ENCODE peak calls at places on chromosomes 2 and 18, in six cellular contexts. One of them, this sample, is unnamed.

GRCh38 chr2:109295070-109295780 is 166.2 kb downstream of the SH3RF3 start:
- DNase-seq in CD4-positive, alpha-beta T cell: no peak
- DNase-seq in PC-3: no peak
- DNase-seq in brain microvascular endothelial cell: no peak
- DNase-seq in mesendoderm: no peak
- DNase-seq in endodermal cell: no peak
- DNase-seq in this sample: no peak

GRCh38 chr2:227822416-227823003 is 8.9 kb downstream of the CCL20 start:
- DNase-seq in CD4-positive, alpha-beta T cell: no peak
- DNase-seq in PC-3: no peak
- DNase-seq in brain microvascular endothelial cell: no peak
- DNase-seq in mesendoderm: no peak
- DNase-seq in endodermal cell: no peak
- DNase-seq in this sample: no peak

GRCh38 chr2:156400704-156401678 is 35.2 kb upstream of the GPD2 start:
- DNase-seq in CD4-positive, alpha-beta T cell: peak
- DNase-seq in PC-3: peak
- DNase-seq in brain microvascular endothelial cell: peak
- DNase-seq in mesendoderm: peak
- DNase-seq in endodermal cell: peak
- DNase-seq in this sample: peak

GRCh38 chr2:111905990-111906735 is 7.8 kb downstream of the MERTK start:
- DNase-seq in CD4-positive, alpha-beta T cell: no peak
- DNase-seq in PC-3: no peak
- DNase-seq in brain microvascular endothelial cell: no peak
- DNase-seq in mesendoderm: peak
- DNase-seq in endodermal cell: no peak
- DNase-seq in this sample: no peak

GRCh38 chr18:76821356-76821874 is 942 bp upstream of the ZNF236 start:
- DNase-seq in CD4-positive, alpha-beta T cell: no peak
- DNase-seq in PC-3: no peak
- DNase-seq in brain microvascular endothelial cell: no peak
- DNase-seq in mesendoderm: no peak
- DNase-seq in endodermal cell: no peak
- DNase-seq in this sample: no peak

GRCh38 chr2:28707592-28707991 is 44.0 kb upstream of the PPP1CB start:
- DNase-seq in CD4-positive, alpha-beta T cell: no peak
- DNase-seq in PC-3: no peak
- DNase-seq in brain microvascular endothelial cell: no peak
- DNase-seq in mesendoderm: no peak
- DNase-seq in endodermal cell: no peak
- DNase-seq in this sample: peak

GRCh38 chr2:137000790-137001189 is 235.4 kb downstream of the THSD7B start:
- DNase-seq in CD4-positive, alpha-beta T cell: no peak
- DNase-seq in PC-3: no peak
- DNase-seq in brain microvascular endothelial cell: no peak
- DNase-seq in mesendoderm: no peak
- DNase-seq in endodermal cell: no peak
- DNase-seq in this sample: no peak

GRCh38 chr18:39701839-39702238 is 2136.2 kb upstream of the CELF4 start:
- DNase-seq in CD4-positive, alpha-beta T cell: no peak
- DNase-seq in PC-3: peak
- DNase-seq in brain microvascular endothelial cell: peak
- DNase-seq in mesendoderm: peak
- DNase-seq in endodermal cell: no peak
- DNase-seq in this sample: no peak

GRCh38 chr2:24857741-24858140 is 62.3 kb downstream of the ADCY3 start:
- DNase-seq in CD4-positive, alpha-beta T cell: no peak
- DNase-seq in PC-3: no peak
- DNase-seq in brain microvascular endothelial cell: no peak
- DNase-seq in mesendoderm: no peak
- DNase-seq in endodermal cell: no peak
- DNase-seq in this sample: no peak

GRCh38 chr2:9674931-9675330 is 44.1 kb upstream of the YWHAQ start:
- DNase-seq in CD4-positive, alpha-beta T cell: no peak
- DNase-seq in PC-3: no peak
- DNase-seq in brain microvascular endothelial cell: no peak
- DNase-seq in mesendoderm: no peak
- DNase-seq in endodermal cell: no peak
- DNase-seq in this sample: no peak

GRCh38 chr2:216620806-216621205 is 12.4 kb upstream of the IGFBP2 start:
- DNase-seq in CD4-positive, alpha-beta T cell: no peak
- DNase-seq in PC-3: no peak
- DNase-seq in brain microvascular endothelial cell: no peak
- DNase-seq in mesendoderm: no peak
- DNase-seq in endodermal cell: no peak
- DNase-seq in this sample: no peak

GRCh38 chr2:133379159-133379558 is 189.1 kb downstream of the NCKAP5 start:
- DNase-seq in CD4-positive, alpha-beta T cell: no peak
- DNase-seq in PC-3: no peak
- DNase-seq in brain microvascular endothelial cell: no peak
- DNase-seq in mesendoderm: no peak
- DNase-seq in endodermal cell: no peak
- DNase-seq in this sample: no peak

GRCh38 chr2:17470855-17471641 is 47.2 kb downstream of the RAD51AP2 start:
- DNase-seq in CD4-positive, alpha-beta T cell: no peak
- DNase-seq in PC-3: peak
- DNase-seq in brain microvascular endothelial cell: peak
- DNase-seq in mesendoderm: peak
- DNase-seq in endodermal cell: peak
- DNase-seq in this sample: no peak

GRCh38 chr18:48813833-48814489 is 136.8 kb downstream of the SMAD7 start:
- DNase-seq in CD4-positive, alpha-beta T cell: no peak
- DNase-seq in PC-3: peak
- DNase-seq in brain microvascular endothelial cell: no peak
- DNase-seq in mesendoderm: peak
- DNase-seq in endodermal cell: peak
- DNase-seq in this sample: no peak

GRCh38 chr2:43460141-43460540 is 135.7 kb downstream of the THADA start:
- DNase-seq in CD4-positive, alpha-beta T cell: no peak
- DNase-seq in PC-3: no peak
- DNase-seq in brain microvascular endothelial cell: no peak
- DNase-seq in mesendoderm: no peak
- DNase-seq in endodermal cell: no peak
- DNase-seq in this sample: no peak

GRCh38 chr18:79637921-79638855 is 41.4 kb upstream of the CTDP1 start:
- DNase-seq in CD4-positive, alpha-beta T cell: no peak
- DNase-seq in PC-3: no peak
- DNase-seq in brain microvascular endothelial cell: no peak
- DNase-seq in mesendoderm: no peak
- DNase-seq in endodermal cell: peak
- DNase-seq in this sample: no peak

GRCh38 chr18:57353137-57353939 is 981 bp downstream of the ST8SIA3 start:
- DNase-seq in CD4-positive, alpha-beta T cell: no peak
- DNase-seq in PC-3: no peak
- DNase-seq in brain microvascular endothelial cell: no peak
- DNase-seq in mesendoderm: peak
- DNase-seq in endodermal cell: peak
- DNase-seq in this sample: peak

GRCh38 chr18:49859006-49859359 is 45.6 kb upstream of the ACAA2 start:
- DNase-seq in CD4-positive, alpha-beta T cell: no peak
- DNase-seq in PC-3: no peak
- DNase-seq in brain microvascular endothelial cell: no peak
- DNase-seq in mesendoderm: no peak
- DNase-seq in endodermal cell: no peak
- DNase-seq in this sample: no peak

GRCh38 chr2:54879037-54879436 is 155.6 kb downstream of the EML6 start:
- DNase-seq in CD4-positive, alpha-beta T cell: no peak
- DNase-seq in PC-3: no peak
- DNase-seq in brain microvascular endothelial cell: no peak
- DNase-seq in mesendoderm: peak
- DNase-seq in endodermal cell: no peak
- DNase-seq in this sample: no peak

GRCh38 chr2:170217778-170218251 is 39.9 kb downstream of the MYO3B start:
- DNase-seq in CD4-positive, alpha-beta T cell: no peak
- DNase-seq in PC-3: no peak
- DNase-seq in brain microvascular endothelial cell: no peak
- DNase-seq in mesendoderm: no peak
- DNase-seq in endodermal cell: no peak
- DNase-seq in this sample: no peak

GRCh38 chr2:231672617-231673347 is 35.5 kb upstream of the PTMA start:
- DNase-seq in CD4-positive, alpha-beta T cell: no peak
- DNase-seq in PC-3: no peak
- DNase-seq in brain microvascular endothelial cell: peak
- DNase-seq in mesendoderm: peak
- DNase-seq in endodermal cell: peak
- DNase-seq in this sample: no peak

GRCh38 chr2:231668981-231669380 is 39.3 kb upstream of the PTMA start:
- DNase-seq in CD4-positive, alpha-beta T cell: no peak
- DNase-seq in PC-3: no peak
- DNase-seq in brain microvascular endothelial cell: no peak
- DNase-seq in mesendoderm: no peak
- DNase-seq in endodermal cell: no peak
- DNase-seq in this sample: no peak

GRCh38 chr2:231673348-231673770 is 35.0 kb upstream of the PTMA start:
- DNase-seq in CD4-positive, alpha-beta T cell: no peak
- DNase-seq in PC-3: no peak
- DNase-seq in brain microvascular endothelial cell: no peak
- DNase-seq in mesendoderm: peak
- DNase-seq in endodermal cell: peak
- DNase-seq in this sample: no peak

GRCh38 chr2:231671617-231672350 is 36.5 kb upstream of the PTMA start:
- DNase-seq in CD4-positive, alpha-beta T cell: no peak
- DNase-seq in PC-3: no peak
- DNase-seq in brain microvascular endothelial cell: no peak
- DNase-seq in mesendoderm: no peak
- DNase-seq in endodermal cell: peak
- DNase-seq in this sample: no peak

DNA sequence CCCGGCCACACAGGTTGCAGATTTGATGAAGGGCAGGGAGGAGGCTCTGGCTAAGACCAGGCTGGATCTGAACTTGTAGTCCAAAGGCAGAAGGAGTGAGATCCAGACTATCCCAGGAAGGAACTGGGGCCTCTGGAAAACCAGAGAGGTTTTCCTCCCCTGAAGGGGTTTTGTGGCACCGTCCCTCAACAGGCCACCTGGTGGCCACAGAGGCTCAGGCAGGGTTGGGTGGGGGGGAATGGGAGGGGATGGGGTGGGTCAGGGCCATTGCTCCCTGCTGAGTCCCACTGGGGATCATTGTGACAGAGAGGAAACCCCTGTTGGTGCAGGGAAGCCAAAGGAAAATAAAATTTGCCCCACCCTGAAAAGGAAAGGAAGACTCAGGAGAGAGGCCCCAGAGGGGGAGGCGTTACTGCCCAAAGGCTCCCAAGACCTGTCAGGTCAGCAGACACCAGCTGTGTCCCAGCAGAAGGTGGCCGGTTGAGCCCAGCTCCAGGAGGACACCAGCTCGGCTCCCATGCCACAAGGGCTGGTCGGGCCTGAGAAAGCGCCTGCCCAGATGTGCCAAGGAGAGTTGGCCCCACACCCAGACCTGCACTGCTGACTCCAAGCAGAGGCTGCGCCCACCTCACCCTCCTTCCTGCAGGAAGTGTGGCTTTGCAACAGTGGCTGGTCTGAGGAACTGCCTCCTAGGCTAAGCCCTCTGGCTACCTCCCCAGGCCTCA is 37.3 kb upstream of the PTMA start:
- DNase-seq in CD4-positive, alpha-beta T cell: no peak
- DNase-seq in PC-3: peak
- DNase-seq in brain microvascular endothelial cell: no peak
- DNase-seq in mesendoderm: peak
- DNase-seq in endodermal cell: peak
- DNase-seq in this sample: no peak
- H3K27ac ChIP-seq in CD4-positive, alpha-beta T cell: no peak
- H3K27ac ChIP-seq in PC-3: no peak
- H3K27ac ChIP-seq in brain microvascular endothelial cell: no peak
- H3K27ac ChIP-seq in mesendoderm: peak
- H3K27ac ChIP-seq in endodermal cell: no peak
- H3K27ac ChIP-seq in this sample: peak

GRCh38 chr18:2513616-2514015 is 57.7 kb downstream of the METTL4 start:
- DNase-seq in CD4-positive, alpha-beta T cell: no peak
- DNase-seq in PC-3: peak
- DNase-seq in brain microvascular endothelial cell: peak
- DNase-seq in mesendoderm: no peak
- DNase-seq in endodermal cell: no peak
- DNase-seq in this sample: no peak

GRCh38 chr18:2518473-2518872 is 52.8 kb downstream of the METTL4 start:
- DNase-seq in CD4-positive, alpha-beta T cell: no peak
- DNase-seq in PC-3: no peak
- DNase-seq in brain microvascular endothelial cell: no peak
- DNase-seq in mesendoderm: peak
- DNase-seq in endodermal cell: no peak
- DNase-seq in this sample: no peak

GRCh38 chr18:2515908-2516625 is 55.2 kb downstream of the METTL4 start:
- DNase-seq in CD4-positive, alpha-beta T cell: no peak
- DNase-seq in PC-3: peak
- DNase-seq in brain microvascular endothelial cell: peak
- DNase-seq in mesendoderm: peak
- DNase-seq in endodermal cell: no peak
- DNase-seq in this sample: no peak

GRCh38 chr18:2512059-2512458 is 59.2 kb downstream of the METTL4 start:
- DNase-seq in CD4-positive, alpha-beta T cell: no peak
- DNase-seq in PC-3: no peak
- DNase-seq in brain microvascular endothelial cell: no peak
- DNase-seq in mesendoderm: no peak
- DNase-seq in endodermal cell: no peak
- DNase-seq in this sample: no peak

GRCh38 chr18:2515408-2515807 is 55.9 kb downstream of the METTL4 start:
- DNase-seq in CD4-positive, alpha-beta T cell: no peak
- DNase-seq in PC-3: peak
- DNase-seq in brain microvascular endothelial cell: peak
- DNase-seq in mesendoderm: no peak
- DNase-seq in endodermal cell: no peak
- DNase-seq in this sample: no peak
- H3K27ac ChIP-seq in CD4-positive, alpha-beta T cell: no peak
- H3K27ac ChIP-seq in PC-3: peak
- H3K27ac ChIP-seq in brain microvascular endothelial cell: peak
- H3K27ac ChIP-seq in mesendoderm: no peak
- H3K27ac ChIP-seq in endodermal cell: no peak
- H3K27ac ChIP-seq in this sample: no peak

GRCh38 chr18:36888778-36889177 is 59.9 kb downstream of the KIAA1328 start:
- DNase-seq in CD4-positive, alpha-beta T cell: no peak
- DNase-seq in PC-3: no peak
- DNase-seq in brain microvascular endothelial cell: no peak
- DNase-seq in mesendoderm: no peak
- DNase-seq in endodermal cell: no peak
- DNase-seq in this sample: no peak

GRCh38 chr18:36889742-36890141 is 60.8 kb downstream of the KIAA1328 start:
- DNase-seq in CD4-positive, alpha-beta T cell: no peak
- DNase-seq in PC-3: no peak
- DNase-seq in brain microvascular endothelial cell: no peak
- DNase-seq in mesendoderm: no peak
- DNase-seq in endodermal cell: no peak
- DNase-seq in this sample: no peak

GRCh38 chr18:36889316-36889715 is 60.4 kb downstream of the KIAA1328 start:
- DNase-seq in CD4-positive, alpha-beta T cell: no peak
- DNase-seq in PC-3: no peak
- DNase-seq in brain microvascular endothelial cell: peak
- DNase-seq in mesendoderm: no peak
- DNase-seq in endodermal cell: no peak
- DNase-seq in this sample: no peak

GRCh38 chr18:36887864-36888263 is 58.9 kb downstream of the KIAA1328 start:
- DNase-seq in CD4-positive, alpha-beta T cell: no peak
- DNase-seq in PC-3: no peak
- DNase-seq in brain microvascular endothelial cell: no peak
- DNase-seq in mesendoderm: no peak
- DNase-seq in endodermal cell: no peak
- DNase-seq in this sample: no peak

GRCh38 chr18:36887055-36887570 is 58.2 kb downstream of the KIAA1328 start:
- DNase-seq in CD4-positive, alpha-beta T cell: no peak
- DNase-seq in PC-3: no peak
- DNase-seq in brain microvascular endothelial cell: no peak
- DNase-seq in mesendoderm: no peak
- DNase-seq in endodermal cell: no peak
- DNase-seq in this sample: no peak
- H3K27ac ChIP-seq in CD4-positive, alpha-beta T cell: no peak
- H3K27ac ChIP-seq in PC-3: no peak
- H3K27ac ChIP-seq in brain microvascular endothelial cell: no peak
- H3K27ac ChIP-seq in mesendoderm: no peak
- H3K27ac ChIP-seq in endodermal cell: no peak
- H3K27ac ChIP-seq in this sample: no peak

GRCh38 chr2:150474326-150475074 is 13.0 kb downstream of the RND3 start:
- DNase-seq in CD4-positive, alpha-beta T cell: no peak
- DNase-seq in PC-3: peak
- DNase-seq in brain microvascular endothelial cell: no peak
- DNase-seq in mesendoderm: no peak
- DNase-seq in endodermal cell: no peak
- DNase-seq in this sample: no peak
- H3K27ac ChIP-seq in CD4-positive, alpha-beta T cell: no peak
- H3K27ac ChIP-seq in PC-3: peak
- H3K27ac ChIP-seq in brain microvascular endothelial cell: peak
- H3K27ac ChIP-seq in mesendoderm: no peak
- H3K27ac ChIP-seq in endodermal cell: no peak
- H3K27ac ChIP-seq in this sample: no peak

This sample was measured in caudate nucleus.